ENCODE peak calls at places on chromosomes 2 and 18, in nine cellular contexts. R is stimulated activated naive CD8-positive, alpha-beta T cell treated with anti-CD3 and anti-CD28 coated beads, Interleukin-15, Interleukin-2, amounts not matched to agents 100 U/mL and 50 U/mL, for 24 hours; Z is activated naive CD8-positive, alpha-beta T cell treated with anti-CD3 and anti-CD28 coated beads for 36 hours; E is ELR; I is NCI-H345; X is astrocyte of the hippocampus; Y is dorsolateral prefrontal cortex; L is GM12892; F is activated CD8-positive, alpha-beta memory T cell treated with anti-CD3 and anti-CD28 coated beads for 48 hours. C is an unnamed sample.

GRCh38 chr2:166180951-166181812 is 53.4 kb upstream of the SCN1A start:
- DNase-seq in R (peak), Z (peak), E (peak), I (peak), X (peak), Y (peak), L (peak), F (no peak), C (no peak)

GRCh38 chr2:124080281-124081153 is 55.4 kb downstream of the CNTNAP5 start:
- DNase-seq in R (no peak), Z (no peak), E (no peak), I (no peak), X (no peak), Y (no peak), L (no peak), F (no peak), C (no peak)

GRCh38 chr2:114027437-114027836 is 137.5 kb downstream of the ACTR3 start:
- DNase-seq in R (no peak), Z (no peak), E (no peak), I (no peak), X (no peak), Y (no peak), L (no peak), F (no peak), C (no peak)

GRCh38 chr2:105815401-105815800 is 70.7 kb downstream of the NCK2 start:
- DNase-seq in R (no peak), Z (no peak), E (no peak), I (no peak), X (no peak), Y (no peak), L (no peak), F (no peak), C (no peak)

GRCh38 chr18:61360440-61361383 is 27.5 kb downstream of the CDH20 start:
- DNase-seq in R (no peak), Z (no peak), E (no peak), I (no peak), X (no peak), Y (no peak), L (no peak), F (no peak), C (no peak)

GRCh38 chr2:29222381-29223179 is 107.4 kb downstream of the CLIP4 start:
- DNase-seq in R (no peak), Z (no peak), E (no peak), I (no peak), X (no peak), Y (no peak), L (no peak), F (no peak), C (no peak)

GRCh38 chr18:73201940-73202339 is 334.2 kb upstream of the NETO1 start:
- DNase-seq in R (no peak), Z (no peak), E (no peak), I (no peak), X (no peak), Y (no peak), L (no peak), F (no peak), C (no peak)

GRCh38 chr2:174145827-174146226 is 102.5 kb downstream of the OLA1 start:
- DNase-seq in R (no peak), Z (no peak), E (peak), I (no peak), X (no peak), Y (no peak), L (no peak), F (no peak), C (no peak)

GRCh38 chr2:40489678-40489960 is 37.7 kb upstream of the SLC8A1 start:
- DNase-seq in R (no peak), Z (no peak), E (no peak), I (no peak), X (no peak), Y (no peak), L (no peak), F (no peak), C (no peak)

GRCh38 chr2:9207641-9208301 is 1.2 kb downstream of the ASAP2 start:
- DNase-seq in R (no peak), Z (no peak), E (peak), I (peak), X (peak), Y (peak), L (peak), F (no peak), C (peak)

GRCh38 chr2:180938419-180938818 is 42.0 kb upstream of the UBE2E3 start:
- DNase-seq in R (no peak), Z (no peak), E (peak), I (no peak), X (no peak), Y (no peak), L (no peak), F (no peak), C (no peak)

GRCh38 chr2:2527162-2527561 is 196.1 kb upstream of the MYT1L start:
- DNase-seq in R (no peak), Z (no peak), E (no peak), I (no peak), X (peak), Y (no peak), L (no peak), F (no peak), C (no peak)

GRCh38 chr18:22796069-22796468 is 137.1 kb upstream of the RBBP8 start:
- DNase-seq in R (no peak), Z (no peak), E (no peak), I (no peak), X (no peak), Y (no peak), L (no peak), F (no peak), C (no peak)

GRCh38 chr18:2148823-2149222 is 422.5 kb downstream of the METTL4 start:
- DNase-seq in R (no peak), Z (no peak), E (no peak), I (no peak), X (no peak), Y (no peak), L (no peak), F (no peak), C (no peak)

GRCh38 chr2:230575640-230576324 is 136.9 kb upstream of the CAB39 start:
- DNase-seq in R (peak), Z (peak), E (no peak), I (no peak), X (no peak), Y (no peak), L (no peak), F (no peak), C (no peak)

GRCh38 chr2:43179947-43180346 is 46.5 kb downstream of the ZFP36L2 start:
- DNase-seq in R (no peak), Z (no peak), E (no peak), I (no peak), X (no peak), Y (no peak), L (no peak), F (no peak), C (no peak)

GRCh38 chr2:149552830-149553229 is 34.7 kb downstream of the MMADHC start:
- DNase-seq in R (no peak), Z (no peak), E (no peak), I (no peak), X (no peak), Y (no peak), L (no peak), F (no peak), C (no peak)

GRCh38 chr2:217864960-217865359 is 137.8 kb downstream of the TNS1 start:
- DNase-seq in R (peak), Z (no peak), E (no peak), I (no peak), X (no peak), Y (no peak), L (peak), F (no peak), C (no peak)

GRCh38 chr18:49911414-49911813 is 98.1 kb upstream of the ACAA2 start:
- DNase-seq in R (no peak), Z (no peak), E (no peak), I (peak), X (peak), Y (no peak), L (no peak), F (no peak), C (no peak)

GRCh38 chr18:47601608-47602272 is 328.7 kb downstream of the SMAD2 start:
- DNase-seq in R (no peak), Z (no peak), E (no peak), I (no peak), X (peak), Y (no peak), L (no peak), F (no peak), C (no peak)

GRCh38 chr2:206160807-206161179 is 1.1 kb downstream of the EEF1B2 start:
- DNase-seq in R (peak), Z (no peak), E (no peak), I (no peak), X (no peak), Y (no peak), L (no peak), F (no peak), C (no peak)

GRCh38 chr18:58618822-58619553 is 9.9 kb downstream of the ALPK2 start:
- DNase-seq in R (no peak), Z (no peak), E (no peak), I (no peak), X (peak), Y (no peak), L (no peak), F (no peak), C (peak)

GRCh38 chr2:3043726-3044125 is 333.9 kb downstream of the EIPR1 start:
- DNase-seq in R (no peak), Z (no peak), E (no peak), I (no peak), X (no peak), Y (no peak), L (no peak), F (no peak), C (no peak)

GRCh38 chr2:10424051-10424450 is 24.1 kb downstream of the ODC1 start:
- DNase-seq in R (no peak), Z (no peak), E (peak), I (no peak), X (peak), Y (no peak), L (no peak), F (no peak), C (no peak)

GRCh38 chr2:72124391-72124790 is 23.3 kb downstream of the CYP26B1 start:
- DNase-seq in R (no peak), Z (no peak), E (no peak), I (no peak), X (no peak), Y (no peak), L (no peak), F (no peak), C (no peak)